ENCODE peak calls at places on chromosomes 16 and 17, in six cellular contexts. One of them, this sample, is unnamed.

GRCh38 chr17:3845361-3845753 is 689 bp downstream of the NCBP3 start:
- DNase-seq in fibroblast of lung: peak
- DNase-seq in heart left ventricle: no peak
- DNase-seq in astrocyte of the spinal cord: peak
- DNase-seq in fibroblast of pulmonary artery: peak
- DNase-seq in adipocyte: peak
- DNase-seq in this sample: no peak

GRCh38 chr17:80364091-80364691 is 50.8 kb upstream of the ENDOV start:
- DNase-seq in fibroblast of lung: no peak
- DNase-seq in heart left ventricle: no peak
- DNase-seq in astrocyte of the spinal cord: no peak
- DNase-seq in fibroblast of pulmonary artery: no peak
- DNase-seq in adipocyte: peak
- DNase-seq in this sample: no peak

GRCh38 chr17:4710693-4711634 is 532 bp downstream of the ARRB2 start:
- DNase-seq in fibroblast of lung: no peak
- DNase-seq in heart left ventricle: no peak
- DNase-seq in astrocyte of the spinal cord: no peak
- DNase-seq in fibroblast of pulmonary artery: no peak
- DNase-seq in adipocyte: no peak
- DNase-seq in this sample: no peak

GRCh38 chr16:68972720-68973119 is 129.4 kb downstream of the TANGO6 start:
- DNase-seq in fibroblast of lung: peak
- DNase-seq in heart left ventricle: no peak
- DNase-seq in astrocyte of the spinal cord: peak
- DNase-seq in fibroblast of pulmonary artery: peak
- DNase-seq in adipocyte: no peak
- DNase-seq in this sample: no peak

GRCh38 chr17:69828087-69828486 is 246.9 kb upstream of the KCNJ16 start:
- DNase-seq in fibroblast of lung: peak
- DNase-seq in heart left ventricle: peak
- DNase-seq in astrocyte of the spinal cord: peak
- DNase-seq in fibroblast of pulmonary artery: peak
- DNase-seq in adipocyte: peak
- DNase-seq in this sample: no peak

GRCh38 chr17:17988427-17988945 is 15.8 kb downstream of the DRC3 start:
- DNase-seq in fibroblast of lung: no peak
- DNase-seq in heart left ventricle: no peak
- DNase-seq in astrocyte of the spinal cord: no peak
- DNase-seq in fibroblast of pulmonary artery: no peak
- DNase-seq in adipocyte: no peak
- DNase-seq in this sample: no peak

GRCh38 chr17:40366861-40367518 is 2.5 kb upstream of the GJD3 start:
- DNase-seq in fibroblast of lung: no peak
- DNase-seq in heart left ventricle: no peak
- DNase-seq in astrocyte of the spinal cord: no peak
- DNase-seq in fibroblast of pulmonary artery: no peak
- DNase-seq in adipocyte: no peak
- DNase-seq in this sample: no peak

GRCh38 chr16:64586756-64587155 is 535.1 kb downstream of the CDH11 start:
- DNase-seq in fibroblast of lung: no peak
- DNase-seq in heart left ventricle: no peak
- DNase-seq in astrocyte of the spinal cord: no peak
- DNase-seq in fibroblast of pulmonary artery: no peak
- DNase-seq in adipocyte: no peak
- DNase-seq in this sample: no peak

GRCh38 chr17:72656114-72656763 is 436.2 kb downstream of the SLC39A11 start:
- DNase-seq in fibroblast of lung: no peak
- DNase-seq in heart left ventricle: no peak
- DNase-seq in astrocyte of the spinal cord: no peak
- DNase-seq in fibroblast of pulmonary artery: no peak
- DNase-seq in adipocyte: no peak
- DNase-seq in this sample: no peak

GRCh38 chr16:9308300-9309209 is 217.1 kb downstream of the HAPSTR1 start:
- DNase-seq in fibroblast of lung: no peak
- DNase-seq in heart left ventricle: no peak
- DNase-seq in astrocyte of the spinal cord: no peak
- DNase-seq in fibroblast of pulmonary artery: no peak
- DNase-seq in adipocyte: no peak
- DNase-seq in this sample: no peak

GRCh38 chr17:66351053-66351452 is 48.6 kb downstream of the PRKCA start:
- DNase-seq in fibroblast of lung: peak
- DNase-seq in heart left ventricle: peak
- DNase-seq in astrocyte of the spinal cord: no peak
- DNase-seq in fibroblast of pulmonary artery: no peak
- DNase-seq in adipocyte: no peak
- DNase-seq in this sample: no peak

GRCh38 chr16:4624015-4624826 is at the start of gene MGRN1:
- DNase-seq in fibroblast of lung: peak
- DNase-seq in heart left ventricle: peak
- DNase-seq in astrocyte of the spinal cord: peak
- DNase-seq in fibroblast of pulmonary artery: peak
- DNase-seq in adipocyte: peak
- DNase-seq in this sample: peak

GRCh38 chr16:4624827-4625616 is 396 bp downstream of the MGRN1 start:
- DNase-seq in fibroblast of lung: peak
- DNase-seq in heart left ventricle: peak
- DNase-seq in astrocyte of the spinal cord: peak
- DNase-seq in fibroblast of pulmonary artery: peak
- DNase-seq in adipocyte: peak
- DNase-seq in this sample: no peak

GRCh38 chr16:4623593-4623992 is 1.0 kb upstream of the MGRN1 start:
- DNase-seq in fibroblast of lung: no peak
- DNase-seq in heart left ventricle: no peak
- DNase-seq in astrocyte of the spinal cord: no peak
- DNase-seq in fibroblast of pulmonary artery: no peak
- DNase-seq in adipocyte: no peak
- DNase-seq in this sample: no peak

GRCh38 chr16:4625617-4626159 is 1.1 kb downstream of the MGRN1 start:
- DNase-seq in fibroblast of lung: no peak
- DNase-seq in heart left ventricle: no peak
- DNase-seq in astrocyte of the spinal cord: no peak
- DNase-seq in fibroblast of pulmonary artery: no peak
- DNase-seq in adipocyte: no peak
- DNase-seq in this sample: no peak

GRCh38 chr16:4626396-4626795 is 1.8 kb downstream of the MGRN1 start:
- DNase-seq in fibroblast of lung: no peak
- DNase-seq in heart left ventricle: no peak
- DNase-seq in astrocyte of the spinal cord: no peak
- DNase-seq in fibroblast of pulmonary artery: no peak
- DNase-seq in adipocyte: no peak
- DNase-seq in this sample: no peak
- H3K4me3 ChIP-seq in fibroblast of lung: peak
- H3K4me3 ChIP-seq in heart left ventricle: no peak
- H3K4me3 ChIP-seq in astrocyte of the spinal cord: peak
- H3K4me3 ChIP-seq in fibroblast of pulmonary artery: peak
- H3K4me3 ChIP-seq in adipocyte: peak
- H3K4me3 ChIP-seq in this sample: no peak

GRCh38 chr16:30532285-30533145 is 2.1 kb downstream of the ZNF747 start:
- DNase-seq in fibroblast of lung: no peak
- DNase-seq in heart left ventricle: no peak
- DNase-seq in astrocyte of the spinal cord: no peak
- DNase-seq in fibroblast of pulmonary artery: no peak
- DNase-seq in adipocyte: no peak
- DNase-seq in this sample: no peak
- H3K4me3 ChIP-seq in fibroblast of lung: no peak
- H3K4me3 ChIP-seq in heart left ventricle: no peak
- H3K4me3 ChIP-seq in astrocyte of the spinal cord: no peak
- H3K4me3 ChIP-seq in fibroblast of pulmonary artery: no peak
- H3K4me3 ChIP-seq in adipocyte: no peak
- H3K4me3 ChIP-seq in this sample: no peak

GRCh38 chr17:14701901-14702300 is 401.0 kb downstream of the HS3ST3B1 start:
- DNase-seq in fibroblast of lung: no peak
- DNase-seq in heart left ventricle: no peak
- DNase-seq in astrocyte of the spinal cord: no peak
- DNase-seq in fibroblast of pulmonary artery: no peak
- DNase-seq in adipocyte: no peak
- DNase-seq in this sample: no peak
- H3K4me3 ChIP-seq in fibroblast of lung: no peak
- H3K4me3 ChIP-seq in heart left ventricle: no peak
- H3K4me3 ChIP-seq in astrocyte of the spinal cord: no peak
- H3K4me3 ChIP-seq in fibroblast of pulmonary artery: no peak
- H3K4me3 ChIP-seq in adipocyte: no peak
- H3K4me3 ChIP-seq in this sample: no peak

GRCh38 chr17:59827721-59828477 is 64.8 kb downstream of the TUBD1 start:
- DNase-seq in fibroblast of lung: peak
- DNase-seq in heart left ventricle: no peak
- DNase-seq in astrocyte of the spinal cord: peak
- DNase-seq in fibroblast of pulmonary artery: no peak
- DNase-seq in adipocyte: no peak
- DNase-seq in this sample: no peak

GRCh38 chr17:59829217-59830006 is 63.3 kb downstream of the TUBD1 start:
- DNase-seq in fibroblast of lung: peak
- DNase-seq in heart left ventricle: no peak
- DNase-seq in astrocyte of the spinal cord: peak
- DNase-seq in fibroblast of pulmonary artery: peak
- DNase-seq in adipocyte: peak
- DNase-seq in this sample: peak

GRCh38 chr17:59828478-59828760 is 64.3 kb downstream of the TUBD1 start:
- DNase-seq in fibroblast of lung: no peak
- DNase-seq in heart left ventricle: no peak
- DNase-seq in astrocyte of the spinal cord: no peak
- DNase-seq in fibroblast of pulmonary artery: no peak
- DNase-seq in adipocyte: no peak
- DNase-seq in this sample: no peak

GRCh38 chr17:59830846-59831486 is 61.8 kb downstream of the TUBD1 start:
- DNase-seq in fibroblast of lung: peak
- DNase-seq in heart left ventricle: no peak
- DNase-seq in astrocyte of the spinal cord: peak
- DNase-seq in fibroblast of pulmonary artery: no peak
- DNase-seq in adipocyte: no peak
- DNase-seq in this sample: no peak

GRCh38 chr17:59830007-59830630 is 62.6 kb downstream of the TUBD1 start:
- DNase-seq in fibroblast of lung: peak
- DNase-seq in heart left ventricle: no peak
- DNase-seq in astrocyte of the spinal cord: peak
- DNase-seq in fibroblast of pulmonary artery: peak
- DNase-seq in adipocyte: no peak
- DNase-seq in this sample: no peak
- H3K4me3 ChIP-seq in fibroblast of lung: peak
- H3K4me3 ChIP-seq in heart left ventricle: no peak
- H3K4me3 ChIP-seq in astrocyte of the spinal cord: no peak
- H3K4me3 ChIP-seq in fibroblast of pulmonary artery: peak
- H3K4me3 ChIP-seq in adipocyte: peak
- H3K4me3 ChIP-seq in this sample: no peak

DNA sequence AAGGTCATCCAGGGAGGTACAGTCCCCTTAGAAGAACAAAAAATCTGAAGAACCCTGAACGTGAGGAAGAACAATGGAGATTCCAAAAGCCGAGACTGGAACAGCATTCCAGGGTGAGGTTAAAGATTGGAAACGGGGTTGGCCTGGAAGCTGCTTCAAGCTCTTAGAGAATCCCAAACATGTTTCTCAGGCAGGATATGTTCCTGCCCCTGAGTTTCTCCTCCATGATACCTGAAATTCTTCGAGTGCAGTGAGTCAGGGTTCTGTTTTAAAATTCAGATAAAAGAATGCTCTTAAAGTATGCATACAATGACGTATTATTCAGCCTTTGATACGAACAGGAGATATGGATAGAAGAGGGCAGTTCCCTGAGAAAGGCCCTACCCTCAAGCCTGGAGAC is 293.1 kb downstream of the HS3ST3B1 start:
- DNase-seq in fibroblast of lung: no peak
- DNase-seq in heart left ventricle: no peak
- DNase-seq in astrocyte of the spinal cord: no peak
- DNase-seq in fibroblast of pulmonary artery: no peak
- DNase-seq in adipocyte: no peak
- DNase-seq in this sample: no peak
- H3K4me3 ChIP-seq in fibroblast of lung: no peak
- H3K4me3 ChIP-seq in heart left ventricle: no peak
- H3K4me3 ChIP-seq in astrocyte of the spinal cord: no peak
- H3K4me3 ChIP-seq in fibroblast of pulmonary artery: no peak
- H3K4me3 ChIP-seq in adipocyte: no peak
- H3K4me3 ChIP-seq in this sample: no peak

DNA sequence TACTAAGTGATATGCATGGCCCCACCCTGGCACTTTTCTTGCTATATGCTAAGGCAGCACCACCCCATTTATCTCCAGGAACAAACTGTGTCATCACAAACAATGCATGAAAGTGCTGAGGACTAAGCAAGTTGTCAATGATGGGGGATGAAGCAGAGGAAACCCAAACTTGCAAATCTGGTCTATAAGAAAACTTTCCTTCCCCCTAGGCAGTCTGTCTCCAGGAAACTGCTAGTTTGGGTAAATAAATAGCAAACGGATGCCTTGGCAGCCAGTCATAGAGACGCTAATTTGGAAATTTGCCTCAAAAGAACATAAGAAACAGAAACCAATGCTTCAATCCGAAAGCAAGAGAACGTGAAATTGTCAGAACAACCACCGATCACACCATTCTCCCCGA is 5.6 kb upstream of the HSBP1 start:
- DNase-seq in fibroblast of lung: peak
- DNase-seq in heart left ventricle: no peak
- DNase-seq in astrocyte of the spinal cord: peak
- DNase-seq in fibroblast of pulmonary artery: peak
- DNase-seq in adipocyte: peak
- DNase-seq in this sample: no peak
- H3K4me3 ChIP-seq in fibroblast of lung: peak
- H3K4me3 ChIP-seq in heart left ventricle: no peak
- H3K4me3 ChIP-seq in astrocyte of the spinal cord: peak
- H3K4me3 ChIP-seq in fibroblast of pulmonary artery: peak
- H3K4me3 ChIP-seq in adipocyte: peak
- H3K4me3 ChIP-seq in this sample: no peak

DNA sequence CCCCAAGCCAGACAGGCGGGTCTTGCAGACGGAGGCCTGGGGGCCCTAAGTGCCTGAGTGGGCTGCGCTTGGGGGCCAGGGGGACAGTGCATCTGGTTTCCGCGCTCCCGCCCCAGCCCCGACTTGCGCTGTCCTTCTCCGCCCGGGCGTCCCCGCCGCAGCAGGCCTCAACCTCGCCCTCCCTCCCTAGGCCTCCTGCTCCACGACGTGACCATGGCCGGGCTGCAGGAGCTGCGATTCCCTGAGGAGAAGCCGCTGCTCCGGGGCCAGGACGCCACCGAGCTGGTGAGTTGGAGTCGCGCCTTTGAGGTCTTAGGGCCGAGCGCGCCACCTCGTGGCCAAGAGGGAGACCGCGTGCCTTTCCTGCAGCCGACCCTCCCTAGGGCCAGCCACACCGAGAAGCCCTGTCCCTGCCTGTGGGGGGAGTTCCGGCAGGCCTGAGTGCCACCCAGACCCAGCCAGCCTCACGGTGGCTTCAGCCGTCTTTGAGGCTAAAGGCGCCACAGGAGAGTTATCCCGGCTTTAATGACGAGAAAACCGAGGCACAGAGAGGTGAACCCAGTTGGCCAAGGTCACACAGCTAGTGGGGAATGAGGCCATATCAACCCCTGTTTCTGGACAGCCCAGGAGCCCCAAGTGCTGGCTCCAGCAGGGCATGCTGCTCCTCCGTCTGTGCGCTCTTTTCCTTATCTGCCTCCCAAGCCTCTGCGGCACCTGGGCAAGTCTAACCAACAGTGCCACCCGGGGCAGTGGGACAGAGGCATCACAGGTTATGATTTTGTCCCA is 12.2 kb upstream of the NDRG4 start:
- DNase-seq in fibroblast of lung: peak
- DNase-seq in heart left ventricle: peak
- DNase-seq in astrocyte of the spinal cord: peak
- DNase-seq in fibroblast of pulmonary artery: peak
- DNase-seq in adipocyte: peak
- DNase-seq in this sample: peak
- H3K4me3 ChIP-seq in fibroblast of lung: no peak
- H3K4me3 ChIP-seq in heart left ventricle: no peak
- H3K4me3 ChIP-seq in astrocyte of the spinal cord: no peak
- H3K4me3 ChIP-seq in fibroblast of pulmonary artery: no peak
- H3K4me3 ChIP-seq in adipocyte: peak
- H3K4me3 ChIP-seq in this sample: no peak

This sample was measured in Jurkat, Clone E6-1.